ENCODE peak calls at places on chromosomes 16 and 17, in five cellular contexts. L is upper lobe of right lung, W is fibroblast of lung, Z is mesendoderm, X is spleen. K is an unnamed sample.
A peak's percentile ranks its signal among the peaks of the same experiment; 100 is the strongest.

GRCh38 chr17:76471498-76472257 is 4.3 kb downstream of the AANAT start:
- DNase-seq in L (no peak), W (no peak), Z (no peak), X (no peak), K (no peak)

GRCh38 chr17:75487351-75488070 is 27.8 kb downstream of the CASKIN2 start:
- DNase-seq in L (peak; percentile 69), W (no peak), Z (peak; percentile 41), X (peak; percentile 90), K (no peak)

GRCh38 chr17:7557825-7558543 is 566 bp upstream of the TNFSF13 start:
- DNase-seq in L (peak; percentile 97), W (peak; percentile 72), Z (peak; percentile 74), X (peak; percentile 95), K (no peak)

GRCh38 chr16:86088816-86089215 is 189.9 kb downstream of the IRF8 start:
- DNase-seq in L (no peak), W (no peak), Z (no peak), X (peak; percentile 49), K (no peak)

GRCh38 chr17:26775219-26775822 is 518.6 kb upstream of the WSB1 start:
- DNase-seq in L (peak; percentile 51), W (no peak), Z (no peak), X (no peak), K (no peak)

GRCh38 chr17:82443465-82444283 is 6.9 kb downstream of the CYBC1 start:
- DNase-seq in L (no peak), W (no peak), Z (no peak), X (peak; percentile 81), K (no peak)

GRCh38 chr17:76957600-76958464 is 89.6 kb downstream of the MGAT5B start:
- DNase-seq in L (no peak), W (peak; percentile 32), Z (no peak), X (peak; percentile 51), K (no peak)

GRCh38 chr17:44758414-44759095 is at the start of gene ADAM11:
- DNase-seq in L (peak; percentile 57), W (no peak), Z (no peak), X (no peak), K (no peak)

GRCh38 chr16:9235837-9236236 is 144.4 kb downstream of the HAPSTR1 start:
- DNase-seq in L (no peak), W (no peak), Z (no peak), X (no peak), K (no peak)

GRCh38 chr16:10441726-10442125 is 55.9 kb downstream of the ATF7IP2 start:
- DNase-seq in L (no peak), W (no peak), Z (peak; percentile 9), X (no peak), K (no peak)

GRCh38 chr17:80474231-80474932 is 2.0 kb downstream of the NPTX1 start:
- DNase-seq in L (no peak), W (peak; percentile 33), Z (peak; percentile 47), X (no peak), K (no peak)

GRCh38 chr17:82060614-82061013 is 5.0 kb downstream of the DUS1L start:
- DNase-seq in L (no peak), W (no peak), Z (no peak), X (peak; percentile 70), K (no peak)

GRCh38 chr17:20266806-20267458 is 200.4 kb downstream of the LGALS9B start:
- DNase-seq in L (no peak), W (peak; percentile 89), Z (no peak), X (no peak), K (no peak)

GRCh38 chr16:30761427-30761927 is 385 bp downstream of the CFAP119 start:
- DNase-seq in L (peak; percentile 70), W (peak; percentile 34), Z (peak; percentile 61), X (peak; percentile 85), K (no peak)

GRCh38 chr16:23296994-23297393 is 5.1 kb upstream of the SCNN1B start:
- DNase-seq in L (no peak), W (no peak), Z (peak; percentile 63), X (no peak), K (no peak)

GRCh38 chr17:63452091-63452978 is 6.2 kb upstream of the CYB561 start:
- DNase-seq in L (no peak), W (no peak), Z (no peak), X (no peak), K (no peak)

GRCh38 chr17:2779545-2779944 is 16.7 kb upstream of the RAP1GAP2 start:
- DNase-seq in L (no peak), W (no peak), Z (no peak), X (no peak), K (no peak)

GRCh38 chr16:10097273-10097672 is 85.0 kb downstream of the GRIN2A start:
- DNase-seq in L (no peak), W (peak; percentile 54), Z (no peak), X (no peak), K (no peak)

GRCh38 chr17:66401364-66401763 is 99.0 kb downstream of the PRKCA start:
- DNase-seq in L (no peak), W (no peak), Z (no peak), X (no peak), K (no peak)

GRCh38 chr16:80997139-80997798 is 9.4 kb downstream of the CMC2 start:
- DNase-seq in L (no peak), W (peak; percentile 53), Z (no peak), X (no peak), K (no peak)

GRCh38 chr17:47621293-47622178 is 28.2 kb upstream of the KPNB1 start:
- DNase-seq in L (no peak), W (peak; percentile 95), Z (peak; percentile 97), X (no peak), K (peak; percentile 49)

GRCh38 chr17:47896672-47897490 is 845 bp downstream of the SP2 start:
- DNase-seq in L (no peak), W (peak; percentile 20), Z (no peak), X (no peak), K (no peak)

GRCh38 chr16:15949210-15950166 is at the start of gene ABCC1:
- DNase-seq in L (peak; percentile 78), W (peak; percentile 26), Z (peak; percentile 70), X (peak; percentile 90), K (no peak)

GRCh38 chr16:3115561-3115960 is 3.2 kb downstream of the ZNF205 start:
- DNase-seq in L (no peak), W (no peak), Z (no peak), X (no peak), K (no peak)
- H3K27ac ChIP-seq in L (no peak overlapping the region), W (no peak overlapping the region), Z (no peak overlapping the region), X (no peak overlapping the region), K (no peak overlapping the region)

DNA sequence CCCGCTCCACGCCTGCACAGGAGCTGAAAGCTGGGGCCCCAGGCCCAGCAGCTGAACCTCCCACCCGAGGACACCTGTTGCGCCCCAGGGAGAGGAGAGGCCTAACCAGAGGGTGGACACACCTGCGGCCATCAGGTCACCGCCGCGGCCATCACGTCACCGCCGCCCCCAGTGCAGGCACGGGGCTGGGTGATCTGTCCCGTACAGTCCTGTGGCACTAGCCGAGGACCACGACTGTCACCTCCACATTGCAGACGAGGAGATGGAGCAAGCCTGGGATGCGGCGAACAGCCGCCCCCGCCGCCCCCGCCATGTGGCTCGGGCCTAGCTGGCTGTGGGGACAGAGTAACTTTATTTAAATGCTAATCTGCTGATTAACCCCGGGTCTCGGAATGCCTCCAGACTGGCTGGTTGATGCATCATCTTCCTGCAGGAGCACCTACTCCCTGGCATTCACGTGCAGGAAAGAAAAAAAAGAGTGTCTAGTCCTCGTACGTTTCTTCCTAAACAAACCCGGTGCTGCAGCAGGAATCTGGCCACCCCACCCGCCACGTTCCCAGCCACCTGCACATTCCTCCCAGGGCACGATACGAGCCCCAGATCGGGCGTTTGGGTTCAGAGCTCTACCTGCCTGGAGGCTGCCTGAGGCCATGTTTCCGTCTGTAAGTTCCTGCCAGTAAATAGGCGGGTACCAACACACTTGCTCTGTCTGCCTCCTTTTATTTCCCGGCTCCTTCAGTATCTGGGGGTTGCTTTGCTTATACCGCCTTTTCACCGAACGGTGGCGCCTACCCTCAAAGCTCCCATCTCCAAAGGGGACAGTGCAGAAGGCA is 29.9 kb downstream of the PIEZO1 start:
- DNase-seq in L (no peak), W (peak; percentile 77), Z (no peak), X (no peak), K (no peak)
- H3K27ac ChIP-seq in L (no peak overlapping the region), W (peak overlapping the region; percentile 2), Z (no peak overlapping the region), X (no peak overlapping the region), K (peak overlapping the region; percentile 61)

GRCh38 chr17:41553176-41553575 is 18.7 kb downstream of the KRT9 start:
- DNase-seq in L (no peak), W (peak; percentile 57), Z (no peak), X (no peak), K (no peak)

GRCh38 chr17:41548844-41549595 is 20.9 kb upstream of the KRT19 start:
- DNase-seq in L (peak; percentile 92), W (peak; percentile 88), Z (peak; percentile 92), X (peak; percentile 95), K (no peak)

GRCh38 chr17:41549596-41550039 is 21.5 kb upstream of the KRT19 start:
- DNase-seq in L (no peak), W (no peak), Z (no peak), X (no peak), K (no peak)

GRCh38 chr17:41552455-41552854 is 19.4 kb downstream of the KRT9 start:
- DNase-seq in L (no peak), W (no peak), Z (no peak), X (no peak), K (no peak)

GRCh38 chr17:41551370-41551769 is 20.5 kb downstream of the KRT9 start:
- DNase-seq in L (no peak), W (peak; percentile 58), Z (no peak), X (no peak), K (no peak)
- H3K27ac ChIP-seq in L (no peak overlapping the region), W (no peak overlapping the region), Z (no peak overlapping the region), X (no peak overlapping the region), K (no peak overlapping the region)

GRCh38 chr16:50591800-50592771 is 43.9 kb downstream of the NKD1 start:
- DNase-seq in L (no peak), W (no peak), Z (no peak), X (peak; percentile 79), K (no peak)
- H3K27ac ChIP-seq in L (no peak overlapping the region), W (no peak overlapping the region), Z (no peak overlapping the region), X (peak overlapping the region; percentile 25), K (no peak overlapping the region)

GRCh38 chr16:89864421-89864820 is 9.0 kb upstream of the TCF25 start:
- DNase-seq in L (no peak), W (peak; percentile 50), Z (no peak), X (no peak), K (no peak)
- H3K27ac ChIP-seq in L (peak overlapping the region; percentile 84), W (no peak overlapping the region), Z (no peak overlapping the region), X (peak overlapping the region; percentile 87), K (peak overlapping the region; percentile 79)

GRCh38 chr16:54140788-54141136 is 145.8 kb downstream of the IRX3 start:
- DNase-seq in L (no peak), W (no peak), Z (no peak), X (no peak), K (no peak)
- H3K27ac ChIP-seq in L (no peak overlapping the region), W (no peak overlapping the region), Z (no peak overlapping the region), X (no peak overlapping the region), K (no peak overlapping the region)

DNA sequence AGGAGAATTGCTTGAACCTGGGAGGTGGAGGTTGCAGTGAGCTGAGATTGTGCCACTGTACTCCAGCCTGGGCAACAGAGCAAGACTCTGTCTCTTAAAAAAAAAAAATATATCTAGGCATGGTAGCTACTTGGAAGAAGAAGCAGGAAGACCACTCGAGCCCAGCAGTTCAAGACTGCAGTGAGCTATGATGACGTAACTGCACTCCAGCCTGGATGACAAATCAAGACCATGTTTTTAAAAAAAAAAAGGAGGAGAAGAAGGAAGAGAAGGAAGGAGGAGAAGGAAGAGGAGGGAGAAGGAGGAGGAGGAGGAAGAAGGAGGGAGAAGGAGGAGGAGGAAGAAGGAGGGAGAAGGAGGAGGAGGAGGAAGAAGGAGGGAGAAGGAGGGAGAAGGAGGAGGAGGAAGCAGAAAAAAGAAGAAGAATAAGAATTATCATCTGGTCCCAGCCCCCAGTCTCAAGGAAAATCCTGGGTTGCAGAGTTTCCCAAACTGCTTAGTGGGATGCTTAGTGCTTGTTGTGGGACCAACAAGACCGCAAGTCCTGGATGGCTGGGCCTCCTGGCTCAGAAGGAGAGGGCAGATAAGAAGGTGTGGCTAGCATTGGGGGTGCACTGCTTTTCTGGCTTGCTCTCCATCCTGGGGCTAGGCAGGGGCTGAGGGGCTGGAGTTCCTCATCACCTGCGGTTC is 3.7 kb upstream of the DRC7 start:
- DNase-seq in L (no peak), W (no peak), Z (no peak), X (peak; percentile 71), K (no peak)
- H3K27ac ChIP-seq in L (no peak overlapping the region), W (no peak overlapping the region), Z (no peak overlapping the region), X (peak overlapping the region; percentile 87), K (no peak overlapping the region)

K was measured in epithelial cell of prostate.